ENCODE peak calls at places on chromosomes 6 and 20, in six cellular contexts. One of them, this sample, is unnamed.

GRCh38 chr6:168007592-168008338 is 10.3 kb downstream of the KIF25 start:
- DNase-seq in SK-N-SH: no peak
- DNase-seq in GM12878: no peak
- DNase-seq in stomach: peak
- DNase-seq in A549: peak
- DNase-seq in upper lobe of left lung: peak
- DNase-seq in this sample: peak

GRCh38 chr6:31354788-31355539 is 2.0 kb downstream of the HLA-B start:
- DNase-seq in stomach: no peak
- DNase-seq in SK-N-SH: no peak
- DNase-seq in A549: no peak
- DNase-seq in upper lobe of left lung: no peak
- DNase-seq in GM12878: no peak
- DNase-seq in this sample: peak

GRCh38 chr20:4012631-4013030 is 2.7 kb downstream of the RNF24 start:
- DNase-seq in A549: no peak
- DNase-seq in stomach: no peak
- DNase-seq in GM12878: no peak
- DNase-seq in SK-N-SH: no peak
- DNase-seq in upper lobe of left lung: no peak
- DNase-seq in this sample: no peak

GRCh38 chr6:166955121-166955864 is 1.1 kb downstream of the RNASET2 start:
- DNase-seq in A549: peak
- DNase-seq in stomach: peak
- DNase-seq in GM12878: no peak
- DNase-seq in SK-N-SH: peak
- DNase-seq in upper lobe of left lung: peak
- DNase-seq in this sample: no peak

GRCh38 chr6:71533939-71534379 is 245.3 kb downstream of the OGFRL1 start:
- DNase-seq in SK-N-SH: peak
- DNase-seq in GM12878: no peak
- DNase-seq in upper lobe of left lung: no peak
- DNase-seq in stomach: no peak
- DNase-seq in A549: peak
- DNase-seq in this sample: no peak

GRCh38 chr6:27213544-27214125 is 33.9 kb upstream of the PRSS16 start:
- DNase-seq in GM12878: no peak
- DNase-seq in SK-N-SH: no peak
- DNase-seq in stomach: no peak
- DNase-seq in upper lobe of left lung: no peak
- DNase-seq in A549: peak
- DNase-seq in this sample: no peak

GRCh38 chr6:143336446-143337152 is 113.9 kb downstream of the ADAT2 start:
- DNase-seq in upper lobe of left lung: no peak
- DNase-seq in stomach: no peak
- DNase-seq in A549: no peak
- DNase-seq in GM12878: no peak
- DNase-seq in SK-N-SH: no peak
- DNase-seq in this sample: no peak

GRCh38 chr20:23139524-23139923 is 53.4 kb upstream of the CD93 start:
- DNase-seq in SK-N-SH: no peak
- DNase-seq in A549: no peak
- DNase-seq in GM12878: no peak
- DNase-seq in stomach: no peak
- DNase-seq in upper lobe of left lung: no peak
- DNase-seq in this sample: no peak

GRCh38 chr6:114521926-114522325 is 179.1 kb upstream of the HS3ST5 start:
- DNase-seq in stomach: no peak
- DNase-seq in upper lobe of left lung: no peak
- DNase-seq in A549: no peak
- DNase-seq in SK-N-SH: no peak
- DNase-seq in GM12878: no peak
- DNase-seq in this sample: no peak

GRCh38 chr6:43268348-43268685 is 25.0 kb downstream of the TTBK1 start:
- DNase-seq in GM12878: no peak
- DNase-seq in upper lobe of left lung: no peak
- DNase-seq in A549: no peak
- DNase-seq in SK-N-SH: no peak
- DNase-seq in stomach: no peak
- DNase-seq in this sample: no peak

GRCh38 chr6:154292855-154293519 is 63.6 kb downstream of the IPCEF1 start:
- DNase-seq in upper lobe of left lung: no peak
- DNase-seq in SK-N-SH: peak
- DNase-seq in GM12878: no peak
- DNase-seq in A549: peak
- DNase-seq in stomach: no peak
- DNase-seq in this sample: no peak

GRCh38 chr6:13071946-13072345 is 256.4 kb downstream of the TBC1D7 start:
- DNase-seq in SK-N-SH: no peak
- DNase-seq in A549: no peak
- DNase-seq in stomach: no peak
- DNase-seq in upper lobe of left lung: no peak
- DNase-seq in GM12878: no peak
- DNase-seq in this sample: peak

GRCh38 chr20:34643919-34644318 is 33.0 kb downstream of the PIGU start:
- DNase-seq in A549: no peak
- DNase-seq in GM12878: no peak
- DNase-seq in stomach: no peak
- DNase-seq in upper lobe of left lung: peak
- DNase-seq in SK-N-SH: no peak
- DNase-seq in this sample: no peak

GRCh38 chr6:130602151-130602770 is 224.9 kb upstream of the SMLR1 start:
- DNase-seq in upper lobe of left lung: no peak
- DNase-seq in A549: peak
- DNase-seq in SK-N-SH: no peak
- DNase-seq in GM12878: no peak
- DNase-seq in stomach: no peak
- DNase-seq in this sample: no peak

GRCh38 chr20:11214281-11214680 is 540.5 kb upstream of the JAG1 start:
- DNase-seq in stomach: no peak
- DNase-seq in GM12878: no peak
- DNase-seq in upper lobe of left lung: no peak
- DNase-seq in SK-N-SH: no peak
- DNase-seq in A549: no peak
- DNase-seq in this sample: no peak

GRCh38 chr6:110398778-110399177 is 16.6 kb downstream of the DDO start:
- DNase-seq in GM12878: no peak
- DNase-seq in SK-N-SH: no peak
- DNase-seq in A549: no peak
- DNase-seq in upper lobe of left lung: no peak
- DNase-seq in stomach: no peak
- DNase-seq in this sample: no peak

GRCh38 chr6:153312633-153313032 is 181.6 kb upstream of the RGS17 start:
- DNase-seq in GM12878: no peak
- DNase-seq in A549: peak
- DNase-seq in SK-N-SH: peak
- DNase-seq in stomach: peak
- DNase-seq in upper lobe of left lung: peak
- DNase-seq in this sample: no peak

GRCh38 chr6:29632789-29633531 is at the start of gene GABBR1:
- DNase-seq in SK-N-SH: peak
- DNase-seq in upper lobe of left lung: peak
- DNase-seq in GM12878: no peak
- DNase-seq in stomach: peak
- DNase-seq in A549: peak
- DNase-seq in this sample: peak

GRCh38 chr20:3911956-3912355 is 22.8 kb downstream of the PANK2 start:
- DNase-seq in SK-N-SH: no peak
- DNase-seq in stomach: peak
- DNase-seq in upper lobe of left lung: peak
- DNase-seq in A549: no peak
- DNase-seq in GM12878: no peak
- DNase-seq in this sample: no peak

GRCh38 chr6:149925974-149926777 is 3.3 kb upstream of the RAET1G start:
- DNase-seq in stomach: peak
- DNase-seq in GM12878: no peak
- DNase-seq in A549: peak
- DNase-seq in SK-N-SH: peak
- DNase-seq in upper lobe of left lung: peak
- DNase-seq in this sample: peak

GRCh38 chr6:158213925-158214674 is 46.0 kb downstream of the GTF2H5 start:
- DNase-seq in upper lobe of left lung: peak
- DNase-seq in SK-N-SH: peak
- DNase-seq in stomach: peak
- DNase-seq in A549: peak
- DNase-seq in GM12878: peak
- DNase-seq in this sample: no peak

GRCh38 chr6:119024111-119024510 is 54.4 kb downstream of the FAM184A start:
- DNase-seq in stomach: no peak
- DNase-seq in GM12878: no peak
- DNase-seq in A549: no peak
- DNase-seq in SK-N-SH: no peak
- DNase-seq in upper lobe of left lung: no peak
- DNase-seq in this sample: no peak

GRCh38 chr20:58702859-58703648 is 10.5 kb downstream of the NPEPL1 start:
- DNase-seq in A549: no peak
- DNase-seq in GM12878: no peak
- DNase-seq in SK-N-SH: no peak
- DNase-seq in stomach: no peak
- DNase-seq in upper lobe of left lung: peak
- DNase-seq in this sample: no peak

GRCh38 chr20:33009214-33010132 is 2.0 kb downstream of the BPIFB2 start:
- DNase-seq in GM12878: no peak
- DNase-seq in upper lobe of left lung: no peak
- DNase-seq in stomach: no peak
- DNase-seq in SK-N-SH: no peak
- DNase-seq in A549: no peak
- DNase-seq in this sample: no peak
- TF ChIP-seq EP300 in GM12878: no peak
- TF ChIP-seq EP300 in upper lobe of left lung: no peak
- TF ChIP-seq EP300 in stomach: no peak
- TF ChIP-seq EP300 in SK-N-SH: no peak
- TF ChIP-seq EP300 in A549: no peak
- TF ChIP-seq EP300 in this sample: no peak

GRCh38 chr6:3614918-3615317 is 136.6 kb downstream of the PXDC1 start:
- DNase-seq in GM12878: no peak
- DNase-seq in upper lobe of left lung: no peak
- DNase-seq in A549: no peak
- DNase-seq in stomach: no peak
- DNase-seq in SK-N-SH: no peak
- DNase-seq in this sample: no peak

GRCh38 chr6:3617681-3618299 is 133.7 kb downstream of the PXDC1 start:
- DNase-seq in GM12878: no peak
- DNase-seq in stomach: no peak
- DNase-seq in SK-N-SH: no peak
- DNase-seq in upper lobe of left lung: no peak
- DNase-seq in A549: no peak
- DNase-seq in this sample: peak

GRCh38 chr6:3617192-3617631 is 134.3 kb downstream of the PXDC1 start:
- DNase-seq in A549: no peak
- DNase-seq in stomach: no peak
- DNase-seq in SK-N-SH: no peak
- DNase-seq in GM12878: no peak
- DNase-seq in upper lobe of left lung: no peak
- DNase-seq in this sample: no peak

GRCh38 chr6:3616565-3617176 is 134.8 kb downstream of the PXDC1 start:
- DNase-seq in upper lobe of left lung: no peak
- DNase-seq in GM12878: no peak
- DNase-seq in stomach: no peak
- DNase-seq in A549: no peak
- DNase-seq in SK-N-SH: no peak
- DNase-seq in this sample: peak

GRCh38 chr6:3615391-3616380 is 135.8 kb downstream of the PXDC1 start:
- DNase-seq in stomach: no peak
- DNase-seq in A549: no peak
- DNase-seq in SK-N-SH: no peak
- DNase-seq in GM12878: no peak
- DNase-seq in upper lobe of left lung: no peak
- DNase-seq in this sample: peak
- TF ChIP-seq EP300 in stomach: no peak
- TF ChIP-seq EP300 in A549: no peak
- TF ChIP-seq EP300 in SK-N-SH: no peak
- TF ChIP-seq EP300 in GM12878: no peak
- TF ChIP-seq EP300 in upper lobe of left lung: no peak
- TF ChIP-seq EP300 in this sample: no peak

GRCh38 chr6:147205690-147206600 is 1.7 kb downstream of the STXBP5 start:
- DNase-seq in GM12878: no peak
- DNase-seq in SK-N-SH: peak
- DNase-seq in stomach: no peak
- DNase-seq in upper lobe of left lung: peak
- DNase-seq in A549: no peak
- DNase-seq in this sample: no peak
- TF ChIP-seq EP300 in GM12878: no peak
- TF ChIP-seq EP300 in SK-N-SH: no peak
- TF ChIP-seq EP300 in stomach: no peak
- TF ChIP-seq EP300 in upper lobe of left lung: no peak
- TF ChIP-seq EP300 in A549: no peak
- TF ChIP-seq EP300 in this sample: no peak

DNA sequence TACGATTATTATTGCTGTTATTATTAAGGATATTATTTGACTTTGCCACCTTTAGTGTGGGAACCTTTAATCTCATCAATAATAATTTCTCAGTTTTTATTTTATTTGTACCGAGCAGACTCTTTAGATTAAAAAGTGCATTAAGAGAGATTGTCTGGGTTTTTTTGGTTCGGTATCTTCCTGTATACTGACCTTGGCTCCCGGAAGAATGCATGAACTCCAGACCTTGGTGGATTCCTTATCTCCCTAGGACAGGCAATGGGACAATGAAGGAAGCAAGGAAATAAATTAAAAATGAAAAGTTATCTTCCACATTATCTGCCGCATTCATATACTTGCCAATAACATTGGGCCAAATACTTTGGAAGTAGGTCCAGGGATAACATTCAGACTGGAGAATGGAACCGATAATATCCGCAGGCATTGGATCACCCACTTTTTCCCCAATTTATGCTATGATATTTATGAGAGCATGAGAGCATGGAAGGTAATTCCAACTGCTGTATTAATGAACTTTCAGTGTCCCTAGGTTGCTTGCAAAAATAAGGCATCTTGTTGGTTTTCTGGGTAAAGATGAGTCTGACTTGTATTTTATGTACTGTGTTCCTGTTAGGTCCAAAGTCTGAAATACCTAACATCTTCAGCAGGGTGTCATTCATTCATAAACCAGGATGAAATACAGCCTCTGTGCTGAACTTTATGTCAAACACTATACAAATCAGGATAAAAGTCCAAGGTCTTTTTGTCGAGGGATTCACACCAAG is 232.1 kb downstream of the PLCB1 start:
- DNase-seq in SK-N-SH: no peak
- DNase-seq in stomach: no peak
- DNase-seq in A549: no peak
- DNase-seq in upper lobe of left lung: no peak
- DNase-seq in GM12878: no peak
- DNase-seq in this sample: no peak
- TF ChIP-seq EP300 in SK-N-SH: no peak
- TF ChIP-seq EP300 in stomach: no peak
- TF ChIP-seq EP300 in A549: no peak
- TF ChIP-seq EP300 in upper lobe of left lung: no peak
- TF ChIP-seq EP300 in GM12878: no peak
- TF ChIP-seq EP300 in this sample: no peak

GRCh38 chr20:38167851-38168760 is 3.0 kb upstream of the TGM2 start:
- DNase-seq in A549: peak
- DNase-seq in stomach: peak
- DNase-seq in upper lobe of left lung: peak
- DNase-seq in GM12878: no peak
- DNase-seq in SK-N-SH: no peak
- DNase-seq in this sample: no peak
- TF ChIP-seq EP300 in A549: peak
- TF ChIP-seq EP300 in stomach: peak
- TF ChIP-seq EP300 in upper lobe of left lung: no peak
- TF ChIP-seq EP300 in GM12878: no peak
- TF ChIP-seq EP300 in SK-N-SH: peak
- TF ChIP-seq EP300 in this sample: no peak